ENCODE peak calls at places on chromosomes 2 and 18, in seven cellular contexts. One of them, this sample, is unnamed.
A peak's percentile ranks its signal among the peaks of the same experiment; 100 is the strongest.

GRCh38 chr18:7617738-7618422 is 50.8 kb downstream of the PTPRM start:
- DNase-seq in Panc1: no peak
- DNase-seq in endodermal cell: no peak
- DNase-seq in cardiac muscle cell: peak; percentile 67
- DNase-seq in uterus: peak; percentile 53
- DNase-seq in prostate gland: peak; percentile 44
- DNase-seq in small intestine: peak; percentile 25
- DNase-seq in this sample: no peak

GRCh38 chr18:31648966-31649429 is 35.4 kb downstream of the B4GALT6 start:
- DNase-seq in endodermal cell: no peak
- DNase-seq in Panc1: peak; percentile 27
- DNase-seq in cardiac muscle cell: no peak
- DNase-seq in prostate gland: no peak
- DNase-seq in uterus: no peak
- DNase-seq in small intestine: peak; percentile 62
- DNase-seq in this sample: no peak

GRCh38 chr2:189013677-189014380 is 39.7 kb downstream of the COL3A1 start:
- DNase-seq in prostate gland: no peak
- DNase-seq in Panc1: no peak
- DNase-seq in cardiac muscle cell: no peak
- DNase-seq in endodermal cell: no peak
- DNase-seq in small intestine: no peak
- DNase-seq in uterus: no peak
- DNase-seq in this sample: no peak

GRCh38 chr2:85409719-85410583 is at the start of gene CAPG:
- DNase-seq in cardiac muscle cell: no peak
- DNase-seq in endodermal cell: peak; percentile 77
- DNase-seq in Panc1: no peak
- DNase-seq in uterus: no peak
- DNase-seq in prostate gland: peak; percentile 69
- DNase-seq in small intestine: peak; percentile 88
- DNase-seq in this sample: no peak

GRCh38 chr2:218295029-218295428 is 2.7 kb upstream of the TMBIM1 start:
- DNase-seq in prostate gland: peak; percentile 75
- DNase-seq in small intestine: peak; percentile 92
- DNase-seq in endodermal cell: no peak
- DNase-seq in cardiac muscle cell: no peak
- DNase-seq in Panc1: no peak
- DNase-seq in uterus: no peak
- DNase-seq in this sample: no peak

GRCh38 chr2:28276076-28276618 is 116.5 kb upstream of the FOSL2 start:
- DNase-seq in uterus: peak; percentile 58
- DNase-seq in cardiac muscle cell: no peak
- DNase-seq in small intestine: peak; percentile 31
- DNase-seq in endodermal cell: no peak
- DNase-seq in Panc1: peak; percentile 91
- DNase-seq in prostate gland: no peak
- DNase-seq in this sample: no peak

GRCh38 chr2:36357506-36358316 is 2.1 kb downstream of the CRIM1 start:
- DNase-seq in uterus: peak; percentile 48
- DNase-seq in Panc1: no peak
- DNase-seq in endodermal cell: peak; percentile 80
- DNase-seq in small intestine: peak; percentile 43
- DNase-seq in cardiac muscle cell: peak; percentile 61
- DNase-seq in prostate gland: peak; percentile 30
- DNase-seq in this sample: no peak

GRCh38 chr2:9778012-9778411 is 65.3 kb upstream of the TAF1B start:
- DNase-seq in uterus: no peak
- DNase-seq in cardiac muscle cell: peak; percentile 43
- DNase-seq in prostate gland: no peak
- DNase-seq in small intestine: peak; percentile 58
- DNase-seq in Panc1: no peak
- DNase-seq in endodermal cell: peak; percentile 77
- DNase-seq in this sample: no peak

GRCh38 chr2:72778410-72778809 is 47.4 kb downstream of the EXOC6B start:
- DNase-seq in prostate gland: no peak
- DNase-seq in Panc1: no peak
- DNase-seq in endodermal cell: no peak
- DNase-seq in small intestine: peak; percentile 17
- DNase-seq in uterus: no peak
- DNase-seq in cardiac muscle cell: no peak
- DNase-seq in this sample: no peak

GRCh38 chr18:22846088-22846683 is 86.9 kb upstream of the RBBP8 start:
- DNase-seq in Panc1: no peak
- DNase-seq in prostate gland: peak; percentile 20
- DNase-seq in endodermal cell: no peak
- DNase-seq in uterus: no peak
- DNase-seq in cardiac muscle cell: peak; percentile 45
- DNase-seq in small intestine: peak; percentile 47
- DNase-seq in this sample: no peak

GRCh38 chr2:9057939-9058761 is 54.7 kb upstream of the MBOAT2 start:
- DNase-seq in uterus: no peak
- DNase-seq in prostate gland: no peak
- DNase-seq in Panc1: no peak
- DNase-seq in cardiac muscle cell: no peak
- DNase-seq in endodermal cell: no peak
- DNase-seq in small intestine: no peak
- DNase-seq in this sample: no peak

GRCh38 chr2:60963176-60963575 is 54.3 kb upstream of the PEX13 start:
- DNase-seq in prostate gland: no peak
- DNase-seq in endodermal cell: no peak
- DNase-seq in uterus: no peak
- DNase-seq in Panc1: no peak
- DNase-seq in cardiac muscle cell: no peak
- DNase-seq in small intestine: no peak
- DNase-seq in this sample: no peak

GRCh38 chr2:229669841-229670240 is 44.5 kb downstream of the DNER start:
- DNase-seq in cardiac muscle cell: no peak
- DNase-seq in small intestine: no peak
- DNase-seq in uterus: no peak
- DNase-seq in prostate gland: no peak
- DNase-seq in endodermal cell: no peak
- DNase-seq in Panc1: no peak
- DNase-seq in this sample: no peak

GRCh38 chr2:149307014-149307413 is 23.4 kb upstream of the LYPD6 start:
- DNase-seq in uterus: no peak
- DNase-seq in prostate gland: no peak
- DNase-seq in small intestine: no peak
- DNase-seq in endodermal cell: no peak
- DNase-seq in Panc1: no peak
- DNase-seq in cardiac muscle cell: peak; percentile 58
- DNase-seq in this sample: no peak

GRCh38 chr2:42185200-42185921 is 16.2 kb downstream of the EML4 start:
- DNase-seq in small intestine: no peak
- DNase-seq in endodermal cell: no peak
- DNase-seq in cardiac muscle cell: no peak
- DNase-seq in uterus: no peak
- DNase-seq in Panc1: no peak
- DNase-seq in prostate gland: no peak
- DNase-seq in this sample: no peak

GRCh38 chr2:175855794-175856453 is 146.1 kb downstream of the LNPK start:
- DNase-seq in uterus: no peak
- DNase-seq in small intestine: no peak
- DNase-seq in prostate gland: no peak
- DNase-seq in endodermal cell: no peak
- DNase-seq in cardiac muscle cell: peak; percentile 67
- DNase-seq in Panc1: no peak
- DNase-seq in this sample: no peak

GRCh38 chr2:1591461-1591770 is 152.9 kb downstream of the PXDN start:
- DNase-seq in prostate gland: no peak
- DNase-seq in small intestine: no peak
- DNase-seq in endodermal cell: peak; percentile 71
- DNase-seq in uterus: no peak
- DNase-seq in cardiac muscle cell: no peak
- DNase-seq in Panc1: no peak
- DNase-seq in this sample: no peak

GRCh38 chr18:62690416-62690815 is 24.9 kb upstream of the PHLPP1 start:
- DNase-seq in Panc1: no peak
- DNase-seq in prostate gland: no peak
- DNase-seq in endodermal cell: no peak
- DNase-seq in small intestine: no peak
- DNase-seq in uterus: no peak
- DNase-seq in cardiac muscle cell: no peak
- DNase-seq in this sample: no peak

GRCh38 chr2:157488877-157489276 is 45.0 kb upstream of the CYTIP start:
- DNase-seq in uterus: no peak
- DNase-seq in prostate gland: no peak
- DNase-seq in cardiac muscle cell: no peak
- DNase-seq in Panc1: no peak
- DNase-seq in small intestine: peak; percentile 90
- DNase-seq in endodermal cell: peak; percentile 45
- DNase-seq in this sample: no peak

GRCh38 chr2:239246723-239247122 is 154.1 kb downstream of the HDAC4 start:
- DNase-seq in cardiac muscle cell: no peak
- DNase-seq in endodermal cell: no peak
- DNase-seq in uterus: no peak
- DNase-seq in prostate gland: no peak
- DNase-seq in small intestine: peak; percentile 68
- DNase-seq in Panc1: no peak
- DNase-seq in this sample: no peak

GRCh38 chr2:7013761-7014160 is 96.5 kb downstream of the RNF144A start:
- DNase-seq in uterus: no peak
- DNase-seq in small intestine: no peak
- DNase-seq in prostate gland: no peak
- DNase-seq in Panc1: no peak
- DNase-seq in endodermal cell: no peak
- DNase-seq in cardiac muscle cell: no peak
- DNase-seq in this sample: no peak

GRCh38 chr18:36786686-36787085 is 42.1 kb downstream of the TPGS2 start:
- DNase-seq in uterus: peak; percentile 43
- DNase-seq in small intestine: no peak
- DNase-seq in cardiac muscle cell: no peak
- DNase-seq in endodermal cell: no peak
- DNase-seq in prostate gland: peak; percentile 15
- DNase-seq in Panc1: no peak
- DNase-seq in this sample: no peak

DNA sequence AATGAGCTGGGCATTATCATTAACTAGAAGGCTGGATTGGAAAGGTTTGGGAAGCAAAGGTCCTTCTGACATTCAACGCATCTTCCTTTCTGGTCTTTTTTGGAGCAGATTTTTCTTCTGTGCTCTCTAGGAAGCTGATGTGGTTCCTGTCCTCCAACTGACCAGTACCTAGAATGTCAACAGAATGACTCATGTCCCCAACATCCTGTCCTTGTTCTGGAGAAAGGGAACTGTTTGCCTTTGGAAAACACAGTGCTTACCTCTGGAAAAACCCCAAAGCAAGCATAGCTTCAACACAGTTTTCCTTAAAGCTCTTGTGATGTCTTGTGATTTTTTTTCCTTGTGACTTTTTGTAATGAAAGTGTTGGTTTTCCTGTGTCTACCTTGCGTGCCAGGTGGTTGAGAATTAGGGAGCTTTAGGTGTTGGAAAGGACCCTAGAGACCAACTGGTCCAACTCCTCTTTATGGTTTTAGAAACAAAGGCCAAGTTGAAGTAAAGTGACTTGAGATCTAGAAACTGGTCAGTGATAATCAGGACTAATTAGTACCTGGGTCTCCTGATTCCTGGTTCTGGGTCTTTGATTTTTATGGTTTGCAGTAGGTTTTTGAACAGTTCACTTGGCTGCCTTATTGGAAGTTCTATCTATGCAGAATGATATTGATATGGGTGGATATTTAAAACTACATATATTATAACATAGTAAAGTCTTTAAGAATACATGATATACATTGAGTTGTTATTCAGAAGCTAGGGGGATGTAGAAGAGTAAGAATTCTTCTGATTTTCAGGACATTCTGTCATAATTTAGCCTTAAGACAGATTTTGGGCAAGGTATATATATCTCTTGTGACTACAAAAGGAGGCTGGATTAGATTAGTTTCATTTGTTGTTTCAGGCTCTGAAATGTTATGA is 70.5 kb downstream of the FMNL2 start:
- DNase-seq in endodermal cell: no peak
- DNase-seq in prostate gland: peak; percentile 47
- DNase-seq in Panc1: peak; percentile 67
- DNase-seq in cardiac muscle cell: no peak
- DNase-seq in uterus: no peak
- DNase-seq in small intestine: peak; percentile 17
- DNase-seq in this sample: no peak
- H3K27ac ChIP-seq in endodermal cell: no peak overlapping the region
- H3K27ac ChIP-seq in prostate gland: peak overlapping the region; percentile 63
- H3K27ac ChIP-seq in Panc1: peak overlapping the region; percentile 94
- H3K27ac ChIP-seq in cardiac muscle cell: no peak overlapping the region
- H3K27ac ChIP-seq in uterus: peak overlapping the region; percentile 62
- H3K27ac ChIP-seq in small intestine: no peak overlapping the region
- H3K27ac ChIP-seq in this sample: no peak overlapping the region

GRCh38 chr2:200810967-200811335 is 759 bp upstream of the BZW1 start:
- DNase-seq in Panc1: peak; percentile 81
- DNase-seq in endodermal cell: no peak
- DNase-seq in cardiac muscle cell: no peak
- DNase-seq in prostate gland: no peak
- DNase-seq in uterus: no peak
- DNase-seq in small intestine: no peak
- DNase-seq in this sample: no peak
- H3K4me3 ChIP-seq in Panc1: peak overlapping the region; percentile 69
- H3K4me3 ChIP-seq in endodermal cell: peak overlapping the region; percentile 82
- H3K4me3 ChIP-seq in cardiac muscle cell: peak overlapping the region; percentile 20
- H3K4me3 ChIP-seq in prostate gland: peak overlapping the region; percentile 96
- H3K4me3 ChIP-seq in uterus: peak overlapping the region; percentile 84
- H3K4me3 ChIP-seq in small intestine: peak overlapping the region; percentile 8
- H3K4me3 ChIP-seq in this sample: peak overlapping the region; percentile 32

DNA sequence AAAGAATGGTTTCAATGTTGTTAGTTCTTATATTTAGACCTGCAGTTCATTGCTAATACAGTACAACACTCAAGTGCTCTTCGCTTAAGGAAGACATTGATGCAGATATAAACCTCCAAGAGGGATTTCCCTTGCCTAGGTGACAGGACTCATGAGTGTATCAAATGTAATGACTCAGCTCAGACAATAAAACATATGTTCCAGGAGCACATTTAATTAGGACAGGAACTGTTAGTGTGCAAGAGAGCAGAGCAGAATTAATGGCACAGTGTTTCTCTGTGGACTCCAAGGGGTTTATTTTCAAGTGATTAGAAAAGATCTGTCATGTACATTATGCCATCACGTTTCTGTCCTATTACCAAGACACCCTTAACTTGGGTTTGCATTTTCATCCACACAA is 375.0 kb downstream of the LRRTM4 start:
- DNase-seq in uterus: no peak
- DNase-seq in endodermal cell: no peak
- DNase-seq in small intestine: no peak
- DNase-seq in cardiac muscle cell: no peak
- DNase-seq in prostate gland: no peak
- DNase-seq in Panc1: no peak
- DNase-seq in this sample: no peak
- H3K4me1 ChIP-seq in uterus: no peaks in the 10 kb centered on the region
- H3K4me1 ChIP-seq in endodermal cell: no peaks in the 10 kb centered on the region
- H3K4me1 ChIP-seq in small intestine: no peaks in the 10 kb centered on the region
- H3K4me1 ChIP-seq in cardiac muscle cell: peaks cover 5% of the 10 kb centered on the region
- H3K4me1 ChIP-seq in prostate gland: no peaks in the 10 kb centered on the region
- H3K4me1 ChIP-seq in Panc1: no peaks in the 10 kb centered on the region
- H3K4me1 ChIP-seq in this sample: no peaks in the 10 kb centered on the region

DNA sequence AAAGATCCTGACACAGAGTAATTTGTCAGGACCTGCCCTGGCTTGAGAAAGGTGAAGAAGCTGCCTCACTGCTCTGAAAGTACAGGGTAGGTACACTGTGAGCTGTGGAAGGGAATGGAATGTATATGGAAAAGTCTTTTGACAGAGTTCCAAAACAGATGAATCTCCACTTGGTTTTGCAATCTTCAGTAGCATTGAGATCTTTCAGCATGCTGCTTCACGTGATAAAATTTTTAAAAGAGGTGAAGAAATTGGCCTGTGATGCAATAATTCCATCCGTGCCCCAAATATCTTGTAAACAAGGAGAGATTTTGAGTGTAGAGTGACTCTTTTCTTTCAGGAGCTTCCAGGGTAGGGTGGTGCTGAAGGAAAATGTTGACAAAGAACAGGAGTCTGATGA is 123.1 kb downstream of the OSR1 start:
- DNase-seq in endodermal cell: no peak
- DNase-seq in Panc1: no peak
- DNase-seq in small intestine: no peak
- DNase-seq in prostate gland: peak; percentile 58
- DNase-seq in cardiac muscle cell: no peak
- DNase-seq in uterus: peak; percentile 38
- DNase-seq in this sample: no peak
- H3K27ac ChIP-seq in endodermal cell: no peak overlapping the region
- H3K27ac ChIP-seq in Panc1: no peak overlapping the region
- H3K27ac ChIP-seq in small intestine: no peak overlapping the region
- H3K27ac ChIP-seq in prostate gland: peak overlapping the region; percentile 15
- H3K27ac ChIP-seq in cardiac muscle cell: no peak overlapping the region
- H3K27ac ChIP-seq in uterus: no peak overlapping the region
- H3K27ac ChIP-seq in this sample: no peak overlapping the region

This sample was measured in iPS DF 6.9.